ENCODE peak calls at places on chromosome 2, in eight cellular contexts. X, Y, M, Z, N, U, O and F are unnamed samples.

GRCh38 chr2:234366891-234367290 is 130.0 kb downstream of the ARL4C start:
- DNase-seq in X (no peak), Y (peak), Z (no peak), O (no peak), N (no peak), M (no peak), U (no peak), F (no peak)

GRCh38 chr2:20475567-20475952 is 28.7 kb downstream of the RHOB start:
- DNase-seq in X (no peak), Y (no peak), N (no peak), O (no peak), Z (no peak), M (no peak), U (no peak), F (no peak)

GRCh38 chr2:99698896-99699295 is 209.1 kb upstream of the REV1 start:
- DNase-seq in O (no peak), X (no peak), M (no peak), N (peak), U (no peak), Z (no peak), Y (peak), F (peak)

GRCh38 chr2:23617167-23617787 is 232.3 kb downstream of the KLHL29 start:
- DNase-seq in Y (peak), O (no peak), U (no peak), X (no peak), Z (peak), N (no peak), M (no peak), F (no peak)

GRCh38 chr2:65320042-65320711 is 92.5 kb downstream of the ACTR2 start:
- DNase-seq in M (no peak), U (no peak), Y (peak), X (peak), N (peak), O (no peak), Z (no peak), F (peak)

GRCh38 chr2:226835420-226835795 is 446 bp upstream of the RHBDD1 start:
- DNase-seq in U (no peak), Z (no peak), O (no peak), M (no peak), Y (no peak), X (no peak), N (no peak), F (no peak)

GRCh38 chr2:154187948-154188347 is 316.2 kb downstream of the GALNT13 start:
- DNase-seq in N (no peak), U (no peak), Y (no peak), O (no peak), X (no peak), Z (no peak), M (no peak), F (no peak)

GRCh38 chr2:152400607-152401214 is 65.7 kb downstream of the FMNL2 start:
- DNase-seq in X (no peak), U (no peak), O (no peak), Z (no peak), N (no peak), M (no peak), Y (no peak), F (no peak)

GRCh38 chr2:210226186-210226585 is 939 bp upstream of the ACADL start:
- DNase-seq in Z (no peak), U (no peak), O (no peak), M (no peak), N (no peak), Y (no peak), X (no peak), F (no peak)

GRCh38 chr2:112582314-112582746 is 2.1 kb upstream of the CHCHD5 start:
- DNase-seq in N (peak), M (no peak), X (peak), U (no peak), Z (no peak), O (peak), Y (peak), F (peak)